ENCODE peak calls at places on chromosomes 1 and 21, in six cellular contexts. K, J, W, S, N and L are unnamed samples. For H3K9me3, the result is how much of the 10 kb centered on the place peaks cover.

GRCh38 chr1:150420560-150421265 is 56.8 kb downstream of the RPRD2 start:
- DNase-seq in K (no peak), J (no peak), W (no peak), S (no peak), N (no peak), L (no peak)

GRCh38 chr1:180953291-180953747 is 40.6 kb downstream of the KIAA1614 start:
- DNase-seq in K (no peak), J (no peak), W (peak), S (no peak), N (peak), L (no peak)

GRCh38 chr1:20426371-20426770 is 59.6 kb downstream of the CAMK2N1 start:
- DNase-seq in K (no peak), J (no peak), W (no peak), S (peak), N (no peak), L (no peak)

GRCh38 chr1:10338047-10338446 is 60.8 kb upstream of the PGD start:
- DNase-seq in K (no peak), J (no peak), W (peak), S (peak), N (peak), L (no peak)

GRCh38 chr1:41496080-41497055 is 11.9 kb upstream of the EDN2 start:
- DNase-seq in K (peak), J (no peak), W (peak), S (peak), N (peak), L (no peak)

GRCh38 chr1:56644941-56645662 is at the start of gene PRKAA2:
- DNase-seq in K (no peak), J (no peak), W (peak), S (peak), N (peak), L (no peak)

GRCh38 chr1:17185485-17185860 is 19.5 kb upstream of the PADI1 start:
- DNase-seq in K (no peak), J (no peak), W (no peak), S (no peak), N (no peak), L (no peak)

GRCh38 chr1:52294580-52294979 is 71.4 kb downstream of the CC2D1B start:
- DNase-seq in K (no peak), J (no peak), W (no peak), S (no peak), N (no peak), L (no peak)

GRCh38 chr1:220786337-220787068 is at the start of gene MTARC1:
- DNase-seq in K (no peak), J (no peak), W (peak), S (peak), N (peak), L (no peak)

GRCh38 chr1:61605607-61606321 is 119.2 kb downstream of the TM2D1 start:
- DNase-seq in K (no peak), J (no peak), W (no peak), S (no peak), N (no peak), L (no peak)

GRCh38 chr1:218365600-218365999 is 20.5 kb downstream of the TGFB2 start:
- DNase-seq in K (peak), J (no peak), W (peak), S (no peak), N (no peak), L (no peak)

GRCh38 chr21:30668776-30669175 is 26.1 kb downstream of the KRTAP20-3 start:
- DNase-seq in K (no peak), J (no peak), W (no peak), S (no peak), N (no peak), L (no peak)
- H3K9me3 ChIP-seq in K (under half), J (under half), W (under half), S (under half), N (under half), L (under half)

GRCh38 chr1:29315262-29315661 is 78.9 kb downstream of the PTPRU start:
- DNase-seq in K (no peak), J (no peak), W (peak), S (no peak), N (no peak), L (no peak)
- H3K9me3 ChIP-seq in K (under half), J (under half), W (under half), S (under half), N (under half), L (under half)

GRCh38 chr1:211113566-211113965 is 20.4 kb downstream of the KCNH1 start:
- DNase-seq in K (no peak), J (no peak), W (no peak), S (no peak), N (no peak), L (no peak)

GRCh38 chr1:211114446-211114845 is 19.5 kb downstream of the KCNH1 start:
- DNase-seq in K (no peak), J (no peak), W (no peak), S (no peak), N (no peak), L (no peak)

GRCh38 chr1:211111351-211111750 is 22.6 kb downstream of the KCNH1 start:
- DNase-seq in K (no peak), J (no peak), W (no peak), S (no peak), N (no peak), L (no peak)
- H3K9me3 ChIP-seq in K (under half), J (under half), W (under half), S (under half), N (under half), L (under half)

DNA sequence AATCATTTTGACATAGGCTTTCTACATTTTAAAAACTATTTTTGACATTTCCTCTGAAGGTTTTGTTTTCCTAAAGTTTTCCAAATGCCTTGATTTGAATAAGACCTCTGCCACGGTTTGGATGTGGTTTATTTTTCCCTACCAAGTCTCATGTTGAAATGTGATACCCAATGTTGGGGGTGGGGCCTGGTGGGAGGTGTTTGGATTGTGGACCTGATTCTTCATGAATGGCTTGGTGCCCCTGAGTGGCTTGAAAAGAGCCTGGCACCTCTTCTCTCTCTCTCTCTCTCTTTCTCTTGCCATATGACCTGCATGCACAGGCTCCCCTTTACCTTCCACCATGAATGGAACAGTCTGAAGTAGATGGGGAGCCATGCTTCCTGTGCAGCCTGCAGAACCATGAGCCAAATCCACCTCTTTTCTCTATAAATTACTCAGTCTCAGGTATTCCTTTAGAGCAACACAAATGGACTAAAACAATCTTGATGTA is 14.8 kb downstream of the MMEL1 start:
- DNase-seq in K (no peak), J (no peak), W (no peak), S (peak), N (no peak), L (no peak)
- H3K9me3 ChIP-seq in K (under half), J (under half), W (under half), S (under half), N (under half), L (under half)